ENCODE peak calls at places on chromosomes 6 and 20, in ten cellular contexts. One of them, this sample, is unnamed.

GRCh38 chr6:5315883-5316282 is 54.6 kb downstream of the FARS2 start:
- DNase-seq in fibroblast of pulmonary artery: no peak
- DNase-seq in left ventricle myocardium inferior: no peak
- DNase-seq in lung: no peak
- DNase-seq in M059J: no peak
- DNase-seq in mesendoderm: no peak
- DNase-seq in A549: no peak
- DNase-seq in activated B cell treated with CpG ODN at 0.5 μM for 24 hours: no peak
- DNase-seq in IMR-90: peak
- DNase-seq in GM20000: no peak
- DNase-seq in this sample: no peak

GRCh38 chr20:4601630-4602296 is 119.9 kb upstream of the PRND start:
- DNase-seq in fibroblast of pulmonary artery: no peak
- DNase-seq in left ventricle myocardium inferior: peak
- DNase-seq in lung: no peak
- DNase-seq in M059J: peak
- DNase-seq in mesendoderm: no peak
- DNase-seq in A549: no peak
- DNase-seq in activated B cell treated with CpG ODN at 0.5 μM for 24 hours: no peak
- DNase-seq in IMR-90: no peak
- DNase-seq in GM20000: no peak
- DNase-seq in this sample: no peak

GRCh38 chr6:3724451-3725144 is 26.9 kb downstream of the PXDC1 start:
- DNase-seq in fibroblast of pulmonary artery: peak
- DNase-seq in left ventricle myocardium inferior: no peak
- DNase-seq in lung: no peak
- DNase-seq in M059J: no peak
- DNase-seq in mesendoderm: no peak
- DNase-seq in A549: no peak
- DNase-seq in activated B cell treated with CpG ODN at 0.5 μM for 24 hours: no peak
- DNase-seq in IMR-90: no peak
- DNase-seq in GM20000: no peak
- DNase-seq in this sample: no peak

GRCh38 chr6:164692772-164693171 is 616.6 kb downstream of the C6orf118 start:
- DNase-seq in fibroblast of pulmonary artery: no peak
- DNase-seq in left ventricle myocardium inferior: no peak
- DNase-seq in lung: no peak
- DNase-seq in M059J: no peak
- DNase-seq in mesendoderm: peak
- DNase-seq in A549: no peak
- DNase-seq in activated B cell treated with CpG ODN at 0.5 μM for 24 hours: no peak
- DNase-seq in IMR-90: no peak
- DNase-seq in GM20000: no peak
- DNase-seq in this sample: no peak

GRCh38 chr20:1242530-1242929 is 16.7 kb downstream of the RAD21L1 start:
- DNase-seq in fibroblast of pulmonary artery: peak
- DNase-seq in left ventricle myocardium inferior: no peak
- DNase-seq in lung: no peak
- DNase-seq in M059J: peak
- DNase-seq in mesendoderm: no peak
- DNase-seq in A549: peak
- DNase-seq in activated B cell treated with CpG ODN at 0.5 μM for 24 hours: no peak
- DNase-seq in IMR-90: peak
- DNase-seq in GM20000: no peak
- DNase-seq in this sample: no peak

GRCh38 chr6:39223535-39223934 is 5.7 kb downstream of the KCNK5 start:
- DNase-seq in fibroblast of pulmonary artery: no peak
- DNase-seq in left ventricle myocardium inferior: no peak
- DNase-seq in lung: no peak
- DNase-seq in M059J: no peak
- DNase-seq in mesendoderm: no peak
- DNase-seq in A549: no peak
- DNase-seq in activated B cell treated with CpG ODN at 0.5 μM for 24 hours: no peak
- DNase-seq in IMR-90: no peak
- DNase-seq in GM20000: no peak
- DNase-seq in this sample: no peak

GRCh38 chr20:11132819-11133341 is 459.1 kb upstream of the JAG1 start:
- DNase-seq in fibroblast of pulmonary artery: no peak
- DNase-seq in left ventricle myocardium inferior: no peak
- DNase-seq in lung: no peak
- DNase-seq in M059J: no peak
- DNase-seq in mesendoderm: no peak
- DNase-seq in A549: peak
- DNase-seq in activated B cell treated with CpG ODN at 0.5 μM for 24 hours: no peak
- DNase-seq in IMR-90: no peak
- DNase-seq in GM20000: no peak
- DNase-seq in this sample: no peak

GRCh38 chr20:10728873-10729670 is 55.3 kb upstream of the JAG1 start:
- DNase-seq in fibroblast of pulmonary artery: no peak
- DNase-seq in left ventricle myocardium inferior: no peak
- DNase-seq in lung: no peak
- DNase-seq in M059J: peak
- DNase-seq in mesendoderm: no peak
- DNase-seq in A549: no peak
- DNase-seq in activated B cell treated with CpG ODN at 0.5 μM for 24 hours: no peak
- DNase-seq in IMR-90: peak
- DNase-seq in GM20000: no peak
- DNase-seq in this sample: no peak

GRCh38 chr6:218153-219018 is 73.9 kb upstream of the DUSP22 start:
- DNase-seq in fibroblast of pulmonary artery: no peak
- DNase-seq in left ventricle myocardium inferior: no peak
- DNase-seq in lung: no peak
- DNase-seq in M059J: no peak
- DNase-seq in mesendoderm: peak
- DNase-seq in A549: no peak
- DNase-seq in activated B cell treated with CpG ODN at 0.5 μM for 24 hours: peak
- DNase-seq in IMR-90: no peak
- DNase-seq in GM20000: peak
- DNase-seq in this sample: no peak

This sample was measured in omental fat pad.